ENCODE peak calls at places on chromosomes 6 and 20, in four cellular contexts. C, S, W and Z are unnamed samples.

GRCh38 chr6:41937881-41938574 is 3.6 kb downstream of the CCND3 start:
- DNase-seq in C (no peak), S (no peak), W (no peak), Z (no peak)

GRCh38 chr6:157045831-157046454 is 268.8 kb downstream of the ARID1B start:
- DNase-seq in C (no peak), S (no peak), W (peak), Z (no peak)

GRCh38 chr6:1789092-1789491 is 179.4 kb downstream of the FOXC1 start:
- DNase-seq in C (no peak), S (no peak), W (peak), Z (no peak)

GRCh38 chr6:54717849-54718455 is 128.6 kb upstream of the FAM83B start:
- DNase-seq in C (no peak), S (peak), W (peak), Z (no peak)

GRCh38 chr20:49104365-49104648 is 58.2 kb downstream of the CSE1L start:
- DNase-seq in C (no peak), S (no peak), W (no peak), Z (no peak)

GRCh38 chr6:142822882-142823578 is 121.9 kb downstream of the HIVEP2 start:
- DNase-seq in C (no peak), S (no peak), W (no peak), Z (no peak)

GRCh38 chr20:25364879-25365699 is 25.5 kb downstream of the ABHD12 start:
- DNase-seq in C (no peak), S (no peak), W (no peak), Z (no peak)

GRCh38 chr6:38498085-38498484 is 141.6 kb downstream of the BTBD9 start:
- DNase-seq in C (no peak), S (no peak), W (no peak), Z (no peak)

GRCh38 chr6:14472964-14473363 is 355.4 kb downstream of the CD83 start:
- DNase-seq in C (no peak), S (no peak), W (no peak), Z (no peak)

GRCh38 chr20:59365611-59366284 is 65.3 kb downstream of the EDN3 start:
- DNase-seq in C (no peak), S (no peak), W (no peak), Z (no peak)

GRCh38 chr6:92962846-92963245 is 456.5 kb downstream of the EPHA7 start:
- DNase-seq in C (no peak), S (no peak), W (no peak), Z (no peak)

GRCh38 chr20:25744261-25744660 is 47.6 kb upstream of the ZNF337 start:
- DNase-seq in C (no peak), S (no peak), W (no peak), Z (no peak)

GRCh38 chr6:2917065-2917464 is 14.0 kb upstream of the SERPINB9 start:
- DNase-seq in C (no peak), S (no peak), W (no peak), Z (no peak)

GRCh38 chr6:53369876-53370515 is 21.2 kb upstream of the ELOVL5 start:
- DNase-seq in C (no peak), S (no peak), W (no peak), Z (no peak)

GRCh38 chr20:56324806-56325205 is 34.0 kb upstream of the FAM210B start:
- DNase-seq in C (no peak), S (no peak), W (no peak), Z (no peak)

GRCh38 chr20:25136643-25137559 is 55.0 kb upstream of the VSX1 start:
- DNase-seq in C (peak), S (no peak), W (peak), Z (peak)

GRCh38 chr6:53741417-53741816 is 53.4 kb upstream of the LRRC1 start:
- DNase-seq in C (no peak), S (no peak), W (no peak), Z (no peak)

GRCh38 chr6:46175446-46175845 is 4.7 kb upstream of the ENPP5 start:
- DNase-seq in C (no peak), S (no peak), W (no peak), Z (no peak)

GRCh38 chr6:98769546-98769945 is 64.8 kb upstream of the POU3F2 start:
- DNase-seq in C (no peak), S (no peak), W (peak), Z (no peak)

GRCh38 chr6:108707328-108707976 is 140.8 kb upstream of the ARMC2 start:
- DNase-seq in C (no peak), S (no peak), W (no peak), Z (no peak)

GRCh38 chr6:129073651-129074419 is 190.9 kb downstream of the LAMA2 start:
- DNase-seq in C (no peak), S (no peak), W (no peak), Z (no peak)

GRCh38 chr6:17484201-17484606 is 90.8 kb downstream of the CAP2 start:
- DNase-seq in C (no peak), S (no peak), W (no peak), Z (no peak)

GRCh38 chr6:92779758-92780157 is 639.6 kb downstream of the EPHA7 start:
- DNase-seq in C (no peak), S (no peak), W (peak), Z (no peak)

GRCh38 chr6:8236956-8237355 is 134.6 kb upstream of the EEF1E1 start:
- DNase-seq in C (no peak), S (no peak), W (no peak), Z (no peak)

GRCh38 chr20:35286077-35286898 is 1.7 kb upstream of the EIF6 start:
- DNase-seq in C (no peak), S (no peak), W (no peak), Z (no peak)

GRCh38 chr20:33443006-33443511 is 504 bp downstream of the SNTA1 start:
- DNase-seq in C (no peak), S (no peak), W (no peak), Z (no peak)

GRCh38 chr20:10917826-10918225 is 244.0 kb upstream of the JAG1 start:
- DNase-seq in C (no peak), S (no peak), W (no peak), Z (no peak)

GRCh38 chr20:23305098-23305497 is 45.5 kb upstream of the NXT1 start:
- DNase-seq in C (no peak), S (no peak), W (no peak), Z (peak)

GRCh38 chr20:54691335-54691734 is 215.9 kb downstream of the DOK5 start:
- DNase-seq in C (no peak), S (no peak), W (no peak), Z (no peak)

GRCh38 chr20:32762754-32763201 is 593 bp downstream of the DNMT3B start:
- DNase-seq in C (no peak), S (no peak), W (no peak), Z (no peak)

GRCh38 chr6:111105578-111105977 is 18.3 kb downstream of the SLC16A10 start:
- DNase-seq in C (no peak), S (peak), W (no peak), Z (no peak)

GRCh38 chr6:158718431-158719126 is 68.7 kb downstream of the SYTL3 start:
- DNase-seq in C (no peak), S (no peak), W (no peak), Z (no peak)

GRCh38 chr6:87029711-87030314 is 65.1 kb downstream of the CGA start:
- DNase-seq in C (no peak), S (no peak), W (peak), Z (no peak)

GRCh38 chr6:15242937-15243614 is 2.8 kb upstream of the JARID2 start:
- DNase-seq in C (no peak), S (no peak), W (no peak), Z (no peak)

GRCh38 chr6:15389759-15390723 is 144.2 kb downstream of the JARID2 start:
- DNase-seq in C (no peak), S (no peak), W (peak), Z (no peak)

GRCh38 chr6:111593516-111593824 is 12.2 kb downstream of the TRAF3IP2 start:
- DNase-seq in C (no peak), S (no peak), W (no peak), Z (no peak)

GRCh38 chr20:41217422-41217821 is 80.1 kb downstream of the PLCG1 start:
- DNase-seq in C (no peak), S (no peak), W (no peak), Z (no peak)

GRCh38 chr20:34240698-34241615 is at the start of gene ASIP:
- DNase-seq in C (no peak), S (no peak), W (no peak), Z (no peak)

GRCh38 chr20:34992751-34993417 is 37.2 kb downstream of the MYH7B start:
- DNase-seq in C (no peak), S (no peak), W (no peak), Z (no peak)